ENCODE peak calls at places on chromosomes 3 and 15, in ten cellular contexts. Q, I, O, E, Z, C, F, D, B and X are unnamed samples.

GRCh38 chr3:58670506-58671125 is 4.0 kb upstream of the FAM3D start:
- DNase-seq in Q (no peak), I (no peak), O (no peak), E (no peak), Z (peak), C (no peak), F (no peak), D (no peak), B (no peak), X (no peak)

GRCh38 chr3:183218826-183219225 is 34.2 kb upstream of the B3GNT5 start:
- DNase-seq in Q (peak), I (no peak), O (no peak), E (no peak), Z (no peak), C (no peak), F (no peak), D (no peak), B (no peak), X (no peak)

GRCh38 chr3:58837863-58838255 is 171.3 kb upstream of the FAM3D start:
- DNase-seq in Q (no peak), I (no peak), O (no peak), E (no peak), Z (no peak), C (no peak), F (peak), D (no peak), B (no peak), X (no peak)

GRCh38 chr15:28933710-28934445 is 48.1 kb downstream of the APBA2 start:
- DNase-seq in Q (peak), I (no peak), O (no peak), E (no peak), Z (no peak), C (no peak), F (no peak), D (no peak), B (no peak), X (no peak)

GRCh38 chr15:52652286-52652685 is 26.9 kb downstream of the ATOSA start:
- DNase-seq in Q (no peak), I (no peak), O (no peak), E (no peak), Z (no peak), C (no peak), F (no peak), D (no peak), B (no peak), X (no peak)

GRCh38 chr3:124248471-124249028 is 256.6 kb upstream of the ROPN1 start:
- DNase-seq in Q (peak), I (no peak), O (no peak), E (no peak), Z (peak), C (no peak), F (peak), D (peak), B (peak), X (no peak)

GRCh38 chr15:66703540-66703941 is 1.5 kb downstream of the SMAD6 start:
- DNase-seq in Q (no peak), I (peak), O (no peak), E (peak), Z (no peak), C (peak), F (peak), D (no peak), B (no peak), X (peak)

GRCh38 chr3:99753268-99753975 is 64.2 kb upstream of the CMSS1 start:
- DNase-seq in Q (peak), I (peak), O (peak), E (peak), Z (no peak), C (peak), F (peak), D (peak), B (peak), X (no peak)

GRCh38 chr15:32844118-32844711 is 126.4 kb downstream of the GREM1 start:
- DNase-seq in Q (peak), I (peak), O (no peak), E (no peak), Z (no peak), C (no peak), F (peak), D (no peak), B (no peak), X (no peak)

GRCh38 chr3:81958967-81959625 is 197.7 kb upstream of the GBE1 start:
- DNase-seq in Q (peak), I (no peak), O (peak), E (no peak), Z (no peak), C (no peak), F (no peak), D (no peak), B (peak), X (no peak)

GRCh38 chr15:80093854-80094418 is 34.5 kb downstream of the ZFAND6 start:
- DNase-seq in Q (peak), I (no peak), O (no peak), E (no peak), Z (no peak), C (no peak), F (no peak), D (no peak), B (no peak), X (no peak)

GRCh38 chr15:32872606-32873291 is 154.9 kb downstream of the GREM1 start:
- DNase-seq in Q (no peak), I (no peak), O (no peak), E (no peak), Z (peak), C (no peak), F (no peak), D (no peak), B (no peak), X (no peak)

GRCh38 chr15:59972241-59972640 is 31.9 kb upstream of the FOXB1 start:
- DNase-seq in Q (no peak), I (no peak), O (no peak), E (no peak), Z (no peak), C (no peak), F (no peak), D (no peak), B (no peak), X (no peak)